ENCODE peak calls at places on chromosomes 7 and 10, in seven cellular contexts. M is spleen; Z is ovary; B is left ventricle myocardium inferior; G is CD8-positive, alpha-beta T cell; N is Panc1; J is cardiac fibroblast. K is an unnamed sample.

GRCh38 chr10:72254891-72255568 is 18.7 kb upstream of the DDIT4 start:
- DNase-seq in J (peak), Z (peak), M (peak), N (no peak), B (peak), G (peak), K (peak)

GRCh38 chr10:49037187-49037586 is 78.1 kb downstream of the VSTM4 start:
- DNase-seq in N (no peak), B (no peak), G (no peak), Z (no peak), J (peak), M (no peak), K (peak)

GRCh38 chr7:158328376-158329013 is 259.1 kb downstream of the PTPRN2 start:
- DNase-seq in N (no peak), M (peak), Z (no peak), J (no peak), B (no peak), G (no peak), K (no peak)

GRCh38 chr10:70575486-70575873 is 27.1 kb downstream of the PRF1 start:
- DNase-seq in Z (no peak), J (no peak), N (no peak), B (no peak), M (no peak), G (no peak), K (no peak)

GRCh38 chr7:20598479-20599419 is 16.7 kb upstream of the ABCB5 start:
- DNase-seq in N (peak), G (no peak), J (peak), M (no peak), B (no peak), Z (no peak), K (peak)

GRCh38 chr10:61663466-61663865 is 737 bp downstream of the CABCOCO1 start:
- DNase-seq in Z (no peak), M (no peak), J (no peak), B (no peak), G (no peak), N (no peak), K (no peak)

GRCh38 chr7:38825721-38826440 is 83.1 kb downstream of the VPS41 start:
- DNase-seq in M (no peak), Z (no peak), J (no peak), N (no peak), G (no peak), B (no peak), K (peak)

GRCh38 chr7:124655990-124656389 is 109.6 kb downstream of the GPR37 start:
- DNase-seq in B (no peak), Z (no peak), J (no peak), N (no peak), G (no peak), M (no peak), K (no peak)

GRCh38 chr7:131045526-131045925 is 282.1 kb upstream of the MKLN1 start:
- DNase-seq in N (no peak), G (no peak), Z (no peak), M (no peak), B (no peak), J (no peak), K (no peak)

GRCh38 chr10:97508342-97508741 is 9.6 kb downstream of the UBTD1 start:
- DNase-seq in B (no peak), M (peak), Z (no peak), J (peak), G (no peak), N (no peak), K (peak)

GRCh38 chr10:102837230-102837721 is at the start of gene CYP17A1:
- DNase-seq in N (no peak), J (peak), G (no peak), M (no peak), B (no peak), Z (peak), K (no peak)

GRCh38 chr7:135768467-135768866 is 19.9 kb upstream of the FAM180A start:
- DNase-seq in B (no peak), J (no peak), Z (no peak), N (no peak), G (no peak), M (no peak), K (no peak)

GRCh38 chr10:12777840-12778585 is 223.5 kb downstream of the CCDC3 start:
- DNase-seq in B (peak), M (no peak), Z (no peak), J (no peak), G (no peak), N (no peak), K (no peak)

GRCh38 chr10:63707254-63707910 is 186.2 kb downstream of the REEP3 start:
- DNase-seq in Z (peak), G (no peak), B (no peak), J (peak), N (peak), M (no peak), K (peak)

GRCh38 chr10:130174343-130174742 is 38.2 kb downstream of the GLRX3 start:
- DNase-seq in M (no peak), Z (no peak), G (no peak), B (no peak), N (no peak), J (no peak), K (no peak)

GRCh38 chr10:113693348-113693747 is 13.6 kb downstream of the CASP7 start:
- DNase-seq in Z (no peak), G (no peak), J (no peak), B (no peak), N (no peak), M (no peak), K (no peak)

GRCh38 chr7:76340617-76341131 is 18.1 kb downstream of the YWHAG start:
- DNase-seq in G (no peak), B (no peak), N (no peak), M (no peak), J (peak), Z (no peak), K (peak)

GRCh38 chr7:27191081-27191715 is 6.2 kb upstream of the HOXA11 start:
- DNase-seq in B (no peak), J (no peak), Z (no peak), N (no peak), G (no peak), M (no peak), K (peak)

GRCh38 chr7:90654718-90655427 is 58.8 kb downstream of the CDK14 start:
- DNase-seq in G (no peak), B (no peak), N (no peak), Z (no peak), M (no peak), J (no peak), K (no peak)

GRCh38 chr7:47663841-47664240 is 81.9 kb upstream of the TNS3 start:
- DNase-seq in G (no peak), M (no peak), B (no peak), J (no peak), Z (no peak), N (no peak), K (no peak)

GRCh38 chr10:44439436-44439835 is 54.5 kb upstream of the CXCL12 start:
- DNase-seq in N (no peak), G (no peak), M (no peak), Z (no peak), B (no peak), J (no peak), K (no peak)

GRCh38 chr10:103276941-103277712 is at the start of gene INA:
- DNase-seq in J (peak), G (no peak), Z (no peak), N (no peak), M (no peak), B (no peak), K (peak)

GRCh38 chr10:115046686-115047244 is 46.4 kb upstream of the ATRNL1 start:
- DNase-seq in M (no peak), B (no peak), G (no peak), N (no peak), Z (no peak), J (no peak), K (no peak)

GRCh38 chr7:1339611-1340010 is 106.9 kb downstream of the UNCX start:
- DNase-seq in Z (no peak), G (no peak), J (no peak), N (no peak), B (no peak), M (peak), K (no peak)

GRCh38 chr10:90738885-90739284 is 119.0 kb downstream of the HTR7 start:
- DNase-seq in Z (no peak), N (no peak), J (peak), M (no peak), B (no peak), G (no peak), K (peak)

GRCh38 chr7:39252916-39253315 is 275.2 kb downstream of the POU6F2 start:
- DNase-seq in N (no peak), M (no peak), G (no peak), J (no peak), B (no peak), Z (no peak), K (no peak)

GRCh38 chr7:107697246-107698044 is 36.8 kb downstream of the SLC26A4 start:
- DNase-seq in N (no peak), J (no peak), Z (no peak), M (no peak), G (no peak), B (no peak), K (no peak)

GRCh38 chr10:8986975-8987374 is 932.5 kb downstream of the GATA3 start:
- DNase-seq in Z (no peak), M (no peak), G (no peak), N (no peak), B (no peak), J (no peak), K (no peak)

DNA sequence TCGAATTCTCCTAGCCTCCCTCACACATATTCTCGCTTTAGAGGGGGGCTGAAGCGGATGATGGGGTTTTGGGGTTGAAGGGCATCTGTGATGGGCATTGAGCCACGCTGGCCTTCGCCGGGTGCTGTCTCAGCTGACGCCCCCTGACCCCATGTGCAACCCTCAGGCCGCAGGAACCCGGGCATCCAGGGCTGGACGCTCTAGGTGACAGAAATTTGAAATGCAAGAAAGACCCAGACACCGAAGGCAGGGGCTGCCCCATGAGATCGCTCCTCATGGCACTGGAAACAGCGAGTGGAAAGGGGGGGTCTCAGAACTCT is 664 bp upstream of the C10orf88 start:
- DNase-seq in J (no peak), Z (no peak), B (peak), N (no peak), M (peak), G (no peak), K (no peak)
- H3K4me3 ChIP-seq in J (peak), Z (peak), B (peak), N (peak), M (no peak), G (peak), K (peak)

DNA sequence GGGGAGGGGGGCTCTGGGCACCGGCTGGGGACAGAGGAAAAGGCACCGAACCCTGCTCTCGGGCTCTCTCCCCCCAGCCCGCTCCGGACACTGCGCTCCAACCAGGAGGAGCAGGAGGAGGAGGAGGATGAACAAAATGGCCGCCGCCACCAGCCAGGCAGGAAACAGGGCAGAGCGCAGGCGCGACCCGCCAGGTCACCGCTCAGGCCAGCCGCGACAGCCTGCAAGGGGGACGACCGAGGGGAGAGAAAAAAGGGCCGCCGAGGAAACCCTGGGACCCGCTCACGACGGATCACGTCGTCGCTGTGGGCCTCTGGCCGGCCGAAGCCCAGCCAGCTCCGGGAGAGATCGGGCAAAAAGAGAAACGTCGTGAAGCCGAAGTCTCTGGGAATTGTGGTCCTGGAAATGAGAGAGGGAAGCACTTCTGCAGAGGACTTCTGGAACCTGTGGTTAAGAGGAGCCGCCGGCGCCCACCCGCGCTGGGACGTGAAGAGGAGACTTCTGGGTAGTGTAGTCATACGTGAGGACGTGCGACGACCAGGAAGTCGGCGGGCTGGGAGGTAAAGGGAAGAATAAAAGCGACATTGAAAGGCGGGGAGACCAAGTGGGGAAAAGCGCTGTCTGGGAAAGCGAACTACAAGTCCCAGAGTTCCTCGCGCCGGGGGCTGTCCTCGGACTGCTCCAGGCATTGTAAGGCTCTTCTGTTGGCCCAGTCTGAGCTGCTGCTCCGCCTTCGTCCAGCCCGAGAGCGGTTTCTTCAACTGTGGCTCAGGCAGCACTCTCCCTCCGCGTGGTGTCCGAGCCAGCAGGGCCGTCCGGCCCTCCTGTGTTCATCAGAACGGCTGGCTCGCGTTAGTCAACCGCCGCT is at the start of gene TIAL1:
- DNase-seq in G (peak), B (peak), J (peak), M (peak), Z (peak), N (peak), K (peak)
- TF ChIP-seq CTCF in G (no peak), B (no peak), J (no peak), M (no peak), Z (no peak), N (no peak), K (no peak)

GRCh38 chr7:30177186-30177585 is 42.4 kb downstream of the MTURN start:
- DNase-seq in B (no peak), Z (no peak), N (no peak), G (no peak), J (no peak), M (no peak), K (no peak)

GRCh38 chr7:30173058-30173897 is 38.5 kb downstream of the MTURN start:
- DNase-seq in N (no peak), M (no peak), G (no peak), J (peak), Z (peak), B (peak), K (peak)

GRCh38 chr7:30176463-30177090 is 41.8 kb downstream of the MTURN start:
- DNase-seq in M (no peak), G (no peak), N (no peak), B (no peak), J (no peak), Z (no peak), K (no peak)

GRCh38 chr7:30172451-30172850 is 37.7 kb downstream of the MTURN start:
- DNase-seq in N (no peak), G (no peak), J (no peak), M (no peak), B (no peak), Z (no peak), K (no peak)

GRCh38 chr7:30175171-30175570 is 40.4 kb downstream of the MTURN start:
- DNase-seq in B (no peak), Z (no peak), J (peak), M (no peak), N (no peak), G (no peak), K (peak)
- H3K4me3 ChIP-seq in B (no peak), Z (no peak), J (no peak), M (no peak), N (no peak), G (no peak), K (no peak)

DNA sequence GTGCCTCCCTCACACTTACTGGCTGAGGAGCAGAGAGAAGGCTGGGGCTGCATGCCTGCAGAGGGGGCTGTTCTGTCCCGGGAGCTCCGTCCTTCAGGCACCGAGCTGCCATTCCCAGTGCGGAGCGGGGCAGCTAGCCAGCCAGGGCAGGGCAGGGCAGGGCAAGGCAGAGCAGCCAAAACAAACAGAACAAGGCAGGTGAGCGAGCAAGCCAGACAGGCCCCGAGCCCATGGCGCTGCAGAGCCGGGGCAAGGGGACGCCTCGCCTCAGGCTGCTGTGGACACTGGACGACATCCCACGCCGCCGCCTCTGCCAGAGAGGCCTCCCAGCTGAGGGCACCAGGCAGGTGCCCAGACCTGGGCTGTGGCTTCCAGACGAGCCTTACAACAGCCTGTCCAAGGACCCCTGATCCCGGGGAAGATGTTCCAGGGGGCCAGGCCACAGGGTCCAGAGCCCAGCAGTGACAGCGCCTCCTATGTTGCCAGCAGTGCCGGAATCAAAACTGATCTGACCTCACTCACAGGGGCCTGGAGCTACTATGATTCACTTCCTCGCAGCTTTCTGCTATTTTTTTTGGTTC is 8.2 kb upstream of the NDST2 start:
- DNase-seq in G (no peak), M (peak), Z (no peak), J (peak), N (no peak), B (peak), K (no peak)
- TF ChIP-seq CTCF in G (no peak), M (no peak), Z (no peak), J (peak), N (no peak), B (no peak), K (no peak)

K was measured in fibroblast of villous mesenchyme.